ENCODE peak calls at places on chromosomes 3 and 15, in nine cellular contexts. One of them, this sample, is unnamed.

GRCh38 chr3:55647086-55647485 is 160.0 kb upstream of the WNT5A start:
- DNase-seq in naive thymus-derived CD4-positive, alpha-beta T cell: no peak
- DNase-seq in SK-N-SH: no peak
- DNase-seq in CD4-positive, CD25-positive, alpha-beta regulatory T cell: no peak
- DNase-seq in neural progenitor cell: peak; percentile 63
- DNase-seq in A549: no peak
- DNase-seq in Peyer's patch: no peak
- DNase-seq in H1: no peak
- DNase-seq in adrenal gland: no peak
- DNase-seq in this sample: no peak

GRCh38 chr3:169232863-169233262 is 430.6 kb downstream of the MECOM start:
- DNase-seq in adrenal gland: no peak
- DNase-seq in neural progenitor cell: no peak
- DNase-seq in Peyer's patch: no peak
- DNase-seq in naive thymus-derived CD4-positive, alpha-beta T cell: no peak
- DNase-seq in A549: no peak
- DNase-seq in H1: no peak
- DNase-seq in SK-N-SH: no peak
- DNase-seq in CD4-positive, CD25-positive, alpha-beta regulatory T cell: no peak
- DNase-seq in this sample: no peak

GRCh38 chr15:51499379-51499976 is 123.1 kb downstream of the DMXL2 start:
- DNase-seq in H1: no peak
- DNase-seq in neural progenitor cell: peak; percentile 49
- DNase-seq in SK-N-SH: peak; percentile 20
- DNase-seq in naive thymus-derived CD4-positive, alpha-beta T cell: no peak
- DNase-seq in Peyer's patch: no peak
- DNase-seq in adrenal gland: no peak
- DNase-seq in CD4-positive, CD25-positive, alpha-beta regulatory T cell: no peak
- DNase-seq in A549: peak; percentile 73
- DNase-seq in this sample: peak; percentile 27

GRCh38 chr15:84947947-84948830 is 33.5 kb upstream of the PDE8A start:
- DNase-seq in adrenal gland: peak; percentile 87
- DNase-seq in naive thymus-derived CD4-positive, alpha-beta T cell: no peak
- DNase-seq in CD4-positive, CD25-positive, alpha-beta regulatory T cell: no peak
- DNase-seq in H1: no peak
- DNase-seq in neural progenitor cell: no peak
- DNase-seq in Peyer's patch: no peak
- DNase-seq in A549: peak; percentile 43
- DNase-seq in SK-N-SH: no peak
- DNase-seq in this sample: no peak

GRCh38 chr3:150240891-150241290 is 167.2 kb upstream of the TSC22D2 start:
- DNase-seq in Peyer's patch: no peak
- DNase-seq in naive thymus-derived CD4-positive, alpha-beta T cell: no peak
- DNase-seq in A549: no peak
- DNase-seq in SK-N-SH: no peak
- DNase-seq in adrenal gland: no peak
- DNase-seq in H1: no peak
- DNase-seq in CD4-positive, CD25-positive, alpha-beta regulatory T cell: no peak
- DNase-seq in neural progenitor cell: no peak
- DNase-seq in this sample: no peak

GRCh38 chr3:127224118-127224517 is 31.2 kb downstream of the PRR23E start:
- DNase-seq in neural progenitor cell: no peak
- DNase-seq in H1: no peak
- DNase-seq in A549: no peak
- DNase-seq in adrenal gland: no peak
- DNase-seq in SK-N-SH: no peak
- DNase-seq in CD4-positive, CD25-positive, alpha-beta regulatory T cell: no peak
- DNase-seq in Peyer's patch: no peak
- DNase-seq in naive thymus-derived CD4-positive, alpha-beta T cell: no peak
- DNase-seq in this sample: no peak

GRCh38 chr3:14258906-14259904 is 80.6 kb downstream of the LSM3 start:
- DNase-seq in H1: no peak
- DNase-seq in Peyer's patch: no peak
- DNase-seq in A549: no peak
- DNase-seq in CD4-positive, CD25-positive, alpha-beta regulatory T cell: no peak
- DNase-seq in neural progenitor cell: no peak
- DNase-seq in naive thymus-derived CD4-positive, alpha-beta T cell: no peak
- DNase-seq in SK-N-SH: no peak
- DNase-seq in adrenal gland: no peak
- DNase-seq in this sample: no peak

GRCh38 chr3:134867277-134867676 is 72.2 kb downstream of the EPHB1 start:
- DNase-seq in A549: no peak
- DNase-seq in neural progenitor cell: no peak
- DNase-seq in H1: no peak
- DNase-seq in SK-N-SH: no peak
- DNase-seq in adrenal gland: no peak
- DNase-seq in CD4-positive, CD25-positive, alpha-beta regulatory T cell: no peak
- DNase-seq in Peyer's patch: no peak
- DNase-seq in naive thymus-derived CD4-positive, alpha-beta T cell: no peak
- DNase-seq in this sample: no peak

GRCh38 chr3:99365979-99366378 is 272.4 kb upstream of the COL8A1 start:
- DNase-seq in naive thymus-derived CD4-positive, alpha-beta T cell: no peak
- DNase-seq in adrenal gland: no peak
- DNase-seq in SK-N-SH: no peak
- DNase-seq in CD4-positive, CD25-positive, alpha-beta regulatory T cell: no peak
- DNase-seq in H1: no peak
- DNase-seq in Peyer's patch: no peak
- DNase-seq in A549: no peak
- DNase-seq in neural progenitor cell: no peak
- DNase-seq in this sample: no peak

GRCh38 chr3:99648091-99648490 is 9.7 kb downstream of the COL8A1 start:
- DNase-seq in Peyer's patch: no peak
- DNase-seq in SK-N-SH: no peak
- DNase-seq in A549: peak; percentile 24
- DNase-seq in naive thymus-derived CD4-positive, alpha-beta T cell: no peak
- DNase-seq in H1: no peak
- DNase-seq in neural progenitor cell: no peak
- DNase-seq in CD4-positive, CD25-positive, alpha-beta regulatory T cell: no peak
- DNase-seq in adrenal gland: no peak
- DNase-seq in this sample: no peak

GRCh38 chr3:175648939-175649338 is 789.8 kb downstream of the NAALADL2 start:
- DNase-seq in neural progenitor cell: no peak
- DNase-seq in SK-N-SH: no peak
- DNase-seq in naive thymus-derived CD4-positive, alpha-beta T cell: no peak
- DNase-seq in A549: no peak
- DNase-seq in CD4-positive, CD25-positive, alpha-beta regulatory T cell: no peak
- DNase-seq in adrenal gland: no peak
- DNase-seq in H1: no peak
- DNase-seq in Peyer's patch: no peak
- DNase-seq in this sample: no peak

GRCh38 chr3:114646521-114646920 is 352.7 kb downstream of the TIGIT start:
- DNase-seq in adrenal gland: no peak
- DNase-seq in A549: no peak
- DNase-seq in neural progenitor cell: no peak
- DNase-seq in Peyer's patch: no peak
- DNase-seq in naive thymus-derived CD4-positive, alpha-beta T cell: no peak
- DNase-seq in SK-N-SH: no peak
- DNase-seq in H1: no peak
- DNase-seq in CD4-positive, CD25-positive, alpha-beta regulatory T cell: no peak
- DNase-seq in this sample: no peak
- H3K4me3 ChIP-seq in adrenal gland: no peak overlapping the region
- H3K4me3 ChIP-seq in A549: no peak overlapping the region
- H3K4me3 ChIP-seq in neural progenitor cell: no peak overlapping the region
- H3K4me3 ChIP-seq in Peyer's patch: no peak overlapping the region
- H3K4me3 ChIP-seq in naive thymus-derived CD4-positive, alpha-beta T cell: no peak overlapping the region
- H3K4me3 ChIP-seq in SK-N-SH: no peak overlapping the region
- H3K4me3 ChIP-seq in H1: no peak overlapping the region
- H3K4me3 ChIP-seq in CD4-positive, CD25-positive, alpha-beta regulatory T cell: no peak overlapping the region
- H3K4me3 ChIP-seq in this sample: no peak overlapping the region

DNA sequence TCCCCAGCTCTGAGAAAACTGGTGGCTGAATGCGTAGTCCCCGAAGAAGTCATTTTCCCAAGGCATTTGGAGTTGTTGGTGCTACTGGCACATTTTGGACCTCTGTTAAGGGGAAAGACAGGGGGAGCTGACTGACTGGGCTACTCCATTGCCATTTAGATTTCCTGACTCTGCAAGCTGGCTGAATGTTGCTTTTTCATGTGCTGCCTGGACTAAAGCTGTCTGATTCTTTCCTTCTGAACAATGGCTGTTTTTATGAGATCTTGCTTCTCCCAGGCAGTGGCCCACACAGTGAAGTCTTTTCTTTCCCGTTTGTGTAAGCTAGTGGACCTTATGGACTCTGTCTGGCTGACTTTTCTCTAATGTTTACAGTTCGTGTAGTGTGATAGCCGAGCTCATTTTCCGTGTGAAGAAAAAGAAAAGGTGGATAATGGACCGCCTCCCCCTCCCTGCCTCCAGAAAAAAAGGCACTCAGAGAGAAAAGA is 38.2 kb upstream of the TRAK1 start:
- DNase-seq in A549: no peak
- DNase-seq in neural progenitor cell: peak; percentile 34
- DNase-seq in CD4-positive, CD25-positive, alpha-beta regulatory T cell: no peak
- DNase-seq in H1: no peak
- DNase-seq in adrenal gland: peak; percentile 5
- DNase-seq in SK-N-SH: no peak
- DNase-seq in Peyer's patch: no peak
- DNase-seq in naive thymus-derived CD4-positive, alpha-beta T cell: no peak
- DNase-seq in this sample: no peak
- H3K4me1 ChIP-seq in A549: peaks cover 28% of the 10 kb centered on the region
- H3K4me1 ChIP-seq in neural progenitor cell: peaks cover 56% of the 10 kb centered on the region
- H3K4me1 ChIP-seq in CD4-positive, CD25-positive, alpha-beta regulatory T cell: peaks cover 3% of the 10 kb centered on the region
- H3K4me1 ChIP-seq in H1: peaks cover 34% of the 10 kb centered on the region
- H3K4me1 ChIP-seq in adrenal gland: peaks cover 17% of the 10 kb centered on the region
- H3K4me1 ChIP-seq in SK-N-SH: peaks cover 19% of the 10 kb centered on the region
- H3K4me1 ChIP-seq in Peyer's patch: peaks cover 13% of the 10 kb centered on the region
- H3K4me1 ChIP-seq in naive thymus-derived CD4-positive, alpha-beta T cell: peaks cover 4% of the 10 kb centered on the region
- H3K4me1 ChIP-seq in this sample: peaks cover 15% of the 10 kb centered on the region

GRCh38 chr3:18442743-18443669 is 17.9 kb upstream of the SATB1 start:
- DNase-seq in CD4-positive, CD25-positive, alpha-beta regulatory T cell: no peak
- DNase-seq in adrenal gland: no peak
- DNase-seq in A549: no peak
- DNase-seq in naive thymus-derived CD4-positive, alpha-beta T cell: no peak
- DNase-seq in neural progenitor cell: peak; percentile 2
- DNase-seq in H1: no peak
- DNase-seq in Peyer's patch: no peak
- DNase-seq in SK-N-SH: no peak
- DNase-seq in this sample: no peak
- H3K27ac ChIP-seq in CD4-positive, CD25-positive, alpha-beta regulatory T cell: peak overlapping the region; percentile 68
- H3K27ac ChIP-seq in adrenal gland: no peak overlapping the region
- H3K27ac ChIP-seq in A549: no peak overlapping the region
- H3K27ac ChIP-seq in naive thymus-derived CD4-positive, alpha-beta T cell: peak overlapping the region; percentile 97
- H3K27ac ChIP-seq in neural progenitor cell: no peak overlapping the region
- H3K27ac ChIP-seq in H1: no peak overlapping the region
- H3K27ac ChIP-seq in Peyer's patch: no peak overlapping the region
- H3K27ac ChIP-seq in SK-N-SH: no peak overlapping the region
- H3K27ac ChIP-seq in this sample: no peak overlapping the region

DNA sequence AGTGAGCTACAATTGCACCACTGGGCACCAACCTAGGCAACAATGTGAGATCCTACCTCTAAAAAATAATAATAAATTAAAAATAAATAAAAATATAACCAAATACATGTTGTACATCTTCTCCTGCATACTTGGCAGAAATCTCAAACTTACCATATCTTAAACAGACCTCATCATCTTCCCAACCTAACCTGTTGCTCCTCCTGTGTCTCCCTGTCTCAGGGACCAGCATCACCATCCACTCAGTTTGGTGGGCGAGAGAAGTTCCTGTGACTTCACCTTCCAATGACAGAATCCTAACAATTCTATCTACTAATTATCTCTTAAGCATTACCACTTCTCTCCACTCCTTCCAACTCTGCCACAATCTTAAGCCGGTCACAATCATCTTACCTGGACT is 3.3 kb downstream of the PIK3R4 start:
- DNase-seq in adrenal gland: no peak
- DNase-seq in SK-N-SH: no peak
- DNase-seq in H1: no peak
- DNase-seq in Peyer's patch: no peak
- DNase-seq in naive thymus-derived CD4-positive, alpha-beta T cell: no peak
- DNase-seq in CD4-positive, CD25-positive, alpha-beta regulatory T cell: no peak
- DNase-seq in A549: no peak
- DNase-seq in neural progenitor cell: no peak
- DNase-seq in this sample: no peak
- H3K4me3 ChIP-seq in adrenal gland: no peak overlapping the region
- H3K4me3 ChIP-seq in SK-N-SH: no peak overlapping the region
- H3K4me3 ChIP-seq in H1: no peak overlapping the region
- H3K4me3 ChIP-seq in Peyer's patch: no peak overlapping the region
- H3K4me3 ChIP-seq in naive thymus-derived CD4-positive, alpha-beta T cell: no peak overlapping the region
- H3K4me3 ChIP-seq in CD4-positive, CD25-positive, alpha-beta regulatory T cell: peak overlapping the region; percentile 37
- H3K4me3 ChIP-seq in A549: no peak overlapping the region
- H3K4me3 ChIP-seq in neural progenitor cell: peak overlapping the region; percentile 5
- H3K4me3 ChIP-seq in this sample: no peak overlapping the region

GRCh38 chr3:48011771-48012170 is 4.4 kb downstream of the MAP4 start:
- DNase-seq in A549: no peak
- DNase-seq in H1: no peak
- DNase-seq in Peyer's patch: no peak
- DNase-seq in SK-N-SH: no peak
- DNase-seq in CD4-positive, CD25-positive, alpha-beta regulatory T cell: no peak
- DNase-seq in adrenal gland: no peak
- DNase-seq in neural progenitor cell: no peak
- DNase-seq in naive thymus-derived CD4-positive, alpha-beta T cell: no peak
- DNase-seq in this sample: no peak
- H3K4me1 ChIP-seq in A549: peaks cover 48% of the 10 kb centered on the region
- H3K4me1 ChIP-seq in H1: peaks cover 7% of the 10 kb centered on the region
- H3K4me1 ChIP-seq in Peyer's patch: no peaks in the 10 kb centered on the region
- H3K4me1 ChIP-seq in SK-N-SH: peaks cover 42% of the 10 kb centered on the region
- H3K4me1 ChIP-seq in CD4-positive, CD25-positive, alpha-beta regulatory T cell: peaks cover 19% of the 10 kb centered on the region
- H3K4me1 ChIP-seq in adrenal gland: peaks cover 44% of the 10 kb centered on the region
- H3K4me1 ChIP-seq in neural progenitor cell: peaks cover 5% of the 10 kb centered on the region
- H3K4me1 ChIP-seq in naive thymus-derived CD4-positive, alpha-beta T cell: peaks cover 6% of the 10 kb centered on the region
- H3K4me1 ChIP-seq in this sample: peaks cover 2% of the 10 kb centered on the region

GRCh38 chr15:74843891-74844299 is 939 bp upstream of the ULK3 start:
- DNase-seq in Peyer's patch: no peak
- DNase-seq in SK-N-SH: peak; percentile 42
- DNase-seq in naive thymus-derived CD4-positive, alpha-beta T cell: no peak
- DNase-seq in H1: no peak
- DNase-seq in CD4-positive, CD25-positive, alpha-beta regulatory T cell: no peak
- DNase-seq in adrenal gland: peak; percentile 38
- DNase-seq in A549: no peak
- DNase-seq in neural progenitor cell: peak; percentile 24
- DNase-seq in this sample: no peak
- H3K27ac ChIP-seq in Peyer's patch: peak overlapping the region; percentile 91
- H3K27ac ChIP-seq in SK-N-SH: peak overlapping the region; percentile 72
- H3K27ac ChIP-seq in naive thymus-derived CD4-positive, alpha-beta T cell: peak overlapping the region; percentile 79
- H3K27ac ChIP-seq in H1: no peak overlapping the region
- H3K27ac ChIP-seq in CD4-positive, CD25-positive, alpha-beta regulatory T cell: peak overlapping the region; percentile 83
- H3K27ac ChIP-seq in adrenal gland: peak overlapping the region; percentile 87
- H3K27ac ChIP-seq in A549: peak overlapping the region; percentile 89
- H3K27ac ChIP-seq in neural progenitor cell: no peak overlapping the region
- H3K27ac ChIP-seq in this sample: no peak overlapping the region

DNA sequence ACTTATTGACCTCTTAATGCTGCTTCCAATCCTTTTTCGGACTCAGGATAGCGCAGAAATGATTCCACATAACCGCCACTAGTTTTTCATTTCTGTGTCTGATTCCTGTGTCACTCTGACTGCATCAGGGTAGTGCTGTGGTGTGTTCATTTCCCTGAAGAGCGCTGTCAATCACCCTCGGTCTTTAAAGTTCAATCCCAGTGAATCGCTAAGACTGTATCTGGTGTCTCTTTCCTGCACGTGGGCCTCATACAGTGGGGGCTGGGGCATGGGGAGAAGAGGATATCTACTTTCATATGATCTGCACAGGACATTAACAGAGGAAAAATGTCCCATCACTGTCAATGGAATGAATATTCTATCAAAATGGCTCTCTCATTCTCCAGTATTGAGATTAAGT is 32.9 kb upstream of the BNIP2 start:
- DNase-seq in naive thymus-derived CD4-positive, alpha-beta T cell: no peak
- DNase-seq in adrenal gland: no peak
- DNase-seq in H1: no peak
- DNase-seq in neural progenitor cell: no peak
- DNase-seq in SK-N-SH: no peak
- DNase-seq in A549: no peak
- DNase-seq in CD4-positive, CD25-positive, alpha-beta regulatory T cell: no peak
- DNase-seq in Peyer's patch: no peak
- DNase-seq in this sample: no peak
- H3K4me3 ChIP-seq in naive thymus-derived CD4-positive, alpha-beta T cell: no peak overlapping the region
- H3K4me3 ChIP-seq in adrenal gland: no peak overlapping the region
- H3K4me3 ChIP-seq in H1: no peak overlapping the region
- H3K4me3 ChIP-seq in neural progenitor cell: no peak overlapping the region
- H3K4me3 ChIP-seq in SK-N-SH: no peak overlapping the region
- H3K4me3 ChIP-seq in A549: no peak overlapping the region
- H3K4me3 ChIP-seq in CD4-positive, CD25-positive, alpha-beta regulatory T cell: no peak overlapping the region
- H3K4me3 ChIP-seq in Peyer's patch: no peak overlapping the region
- H3K4me3 ChIP-seq in this sample: no peak overlapping the region